ENCODE peak calls at places on chromosomes 3 and 15, in nine cellular contexts. X, K, N, Z, C, F, P, B and V are unnamed samples.

GRCh38 chr3:128515967-128516366 is 23.0 kb upstream of the GATA2 start:
- DNase-seq in X (no peak), K (no peak), N (no peak), Z (no peak), C (no peak), F (no peak), P (no peak), B (no peak), V (no peak)

GRCh38 chr3:140500473-140500872 is 177.4 kb upstream of the TRIM42 start:
- DNase-seq in X (no peak), K (no peak), N (no peak), Z (no peak), C (no peak), F (no peak), P (no peak), B (no peak), V (no peak)

GRCh38 chr15:68310178-68310810 is 32.7 kb downstream of the FEM1B start:
- DNase-seq in X (no peak), K (no peak), N (no peak), Z (no peak), C (no peak), F (no peak), P (no peak), B (no peak), V (no peak)

GRCh38 chr3:52233108-52233591 is 5.8 kb downstream of the TWF2 start:
- DNase-seq in X (peak), K (no peak), N (no peak), Z (no peak), C (no peak), F (no peak), P (no peak), B (no peak), V (no peak)

GRCh38 chr15:101378356-101378755 is 83.3 kb upstream of the SNRPA1 start:
- DNase-seq in X (no peak), K (no peak), N (no peak), Z (no peak), C (no peak), F (no peak), P (no peak), B (no peak), V (no peak)

GRCh38 chr15:100785181-100786138 is 94.2 kb upstream of the ALDH1A3 start:
- DNase-seq in X (no peak), K (no peak), N (no peak), Z (no peak), C (no peak), F (no peak), P (no peak), B (no peak), V (no peak)

GRCh38 chr15:69038508-69038907 is 24.0 kb downstream of the NOX5 start:
- DNase-seq in X (no peak), K (no peak), N (no peak), Z (no peak), C (no peak), F (no peak), P (no peak), B (no peak), V (no peak)

GRCh38 chr15:40358492-40359353 is 704 bp downstream of the DISP2 start:
- DNase-seq in X (no peak), K (no peak), N (no peak), Z (no peak), C (no peak), F (no peak), P (no peak), B (no peak), V (no peak)

GRCh38 chr3:89221913-89222312 is 114.5 kb downstream of the EPHA3 start:
- DNase-seq in X (no peak), K (no peak), N (no peak), Z (no peak), C (no peak), F (no peak), P (no peak), B (no peak), V (no peak)

GRCh38 chr15:50055333-50056278 is 63.4 kb downstream of the ATP8B4 start:
- DNase-seq in X (no peak), K (no peak), N (peak), Z (no peak), C (no peak), F (no peak), P (peak), B (no peak), V (no peak)

GRCh38 chr3:30578986-30579579 is 27.3 kb upstream of the TGFBR2 start:
- DNase-seq in X (no peak), K (no peak), N (no peak), Z (no peak), C (no peak), F (no peak), P (no peak), B (no peak), V (no peak)

GRCh38 chr15:33309602-33310276 is 1.0 kb upstream of the RYR3 start:
- DNase-seq in X (peak), K (peak), N (no peak), Z (no peak), C (peak), F (no peak), P (no peak), B (no peak), V (peak)

GRCh38 chr3:193997228-193998192 is 138.4 kb upstream of the HES1 start:
- DNase-seq in X (peak), K (no peak), N (no peak), Z (no peak), C (no peak), F (no peak), P (no peak), B (no peak), V (no peak)

GRCh38 chr3:193522473-193522872 is 32.2 kb downstream of the ATP13A4 start:
- DNase-seq in X (no peak), K (no peak), N (no peak), Z (no peak), C (no peak), F (no peak), P (no peak), B (no peak), V (no peak)

GRCh38 chr3:44905501-44906159 is 31.2 kb downstream of the TGM4 start:
- DNase-seq in X (no peak), K (no peak), N (no peak), Z (no peak), C (no peak), F (no peak), P (no peak), B (no peak), V (no peak)

GRCh38 chr15:31977812-31978662 is 52.3 kb upstream of the CHRNA7 start:
- DNase-seq in X (no peak), K (peak), N (no peak), Z (peak), C (no peak), F (peak), P (no peak), B (peak), V (peak)

GRCh38 chr3:59412506-59412905 is 362.7 kb upstream of the CFAP20DC start:
- DNase-seq in X (no peak), K (no peak), N (no peak), Z (no peak), C (no peak), F (no peak), P (no peak), B (no peak), V (no peak)

GRCh38 chr3:4751057-4752051 is 227.9 kb upstream of the BHLHE40 start:
- DNase-seq in X (no peak), K (no peak), N (peak), Z (no peak), C (no peak), F (peak), P (peak), B (no peak), V (peak)

GRCh38 chr3:61559108-61559731 is 2.2 kb upstream of the PTPRG start:
- DNase-seq in X (no peak), K (no peak), N (no peak), Z (no peak), C (no peak), F (no peak), P (no peak), B (no peak), V (no peak)

GRCh38 chr15:86663304-86663703 is 583.6 kb downstream of the AGBL1 start:
- DNase-seq in X (no peak), K (no peak), N (no peak), Z (no peak), C (no peak), F (no peak), P (no peak), B (no peak), V (no peak)

GRCh38 chr3:45987368-45988099 is 8.1 kb downstream of the FYCO1 start:
- DNase-seq in X (peak), K (no peak), N (no peak), Z (no peak), C (no peak), F (no peak), P (no peak), B (no peak), V (no peak)

GRCh38 chr3:178522200-178523052 is 13.8 kb upstream of the KCNMB2 start:
- DNase-seq in X (no peak), K (no peak), N (no peak), Z (no peak), C (no peak), F (no peak), P (no peak), B (no peak), V (no peak)

GRCh38 chr3:44120721-44121582 is 120.7 kb upstream of the TOPAZ1 start:
- DNase-seq in X (no peak), K (no peak), N (no peak), Z (no peak), C (no peak), F (no peak), P (no peak), B (no peak), V (no peak)